ENCODE peak calls at places on chromosomes 11 and 22, in eight cellular contexts. One of them, this sample, is unnamed.
A peak's percentile ranks its signal among the peaks of the same experiment; 100 is the strongest.

GRCh38 chr22:31244044-31244942 is 32.2 kb downstream of the LIMK2 start:
- DNase-seq in HCT116: peak; percentile 33
- DNase-seq in cardiac muscle cell: peak; percentile 69
- DNase-seq in OCI-LY7: no peak
- DNase-seq in WERI-Rb-1: no peak
- DNase-seq in stomach: no peak
- DNase-seq in Karpas-422: no peak
- DNase-seq in neuronal stem cell: no peak
- DNase-seq in this sample: no peak

GRCh38 chr22:36465232-36466021 is 16.0 kb downstream of the TXN2 start:
- DNase-seq in HCT116: peak; percentile 86
- DNase-seq in cardiac muscle cell: no peak
- DNase-seq in OCI-LY7: no peak
- DNase-seq in WERI-Rb-1: no peak
- DNase-seq in stomach: peak; percentile 89
- DNase-seq in Karpas-422: no peak
- DNase-seq in neuronal stem cell: no peak
- DNase-seq in this sample: peak; percentile 89

GRCh38 chr11:73047773-73048371 is 94.2 kb downstream of the FCHSD2 start:
- DNase-seq in HCT116: no peak
- DNase-seq in cardiac muscle cell: no peak
- DNase-seq in OCI-LY7: peak; percentile 94
- DNase-seq in WERI-Rb-1: no peak
- DNase-seq in stomach: no peak
- DNase-seq in Karpas-422: peak; percentile 81
- DNase-seq in neuronal stem cell: no peak
- DNase-seq in this sample: no peak

GRCh38 chr22:36383110-36383581 is 4.6 kb downstream of the MYH9 start:
- DNase-seq in HCT116: no peak
- DNase-seq in cardiac muscle cell: no peak
- DNase-seq in OCI-LY7: peak; percentile 77
- DNase-seq in WERI-Rb-1: no peak
- DNase-seq in stomach: peak; percentile 68
- DNase-seq in Karpas-422: no peak
- DNase-seq in neuronal stem cell: no peak
- DNase-seq in this sample: no peak

GRCh38 chr11:82308979-82309378 is 424.7 kb downstream of the FAM181B start:
- DNase-seq in HCT116: no peak
- DNase-seq in cardiac muscle cell: peak; percentile 30
- DNase-seq in OCI-LY7: no peak
- DNase-seq in WERI-Rb-1: no peak
- DNase-seq in stomach: no peak
- DNase-seq in Karpas-422: no peak
- DNase-seq in neuronal stem cell: no peak
- DNase-seq in this sample: no peak

GRCh38 chr11:65503606-65503922 is 4.7 kb downstream of the MALAT1 start:
- DNase-seq in HCT116: no peak
- DNase-seq in cardiac muscle cell: no peak
- DNase-seq in OCI-LY7: no peak
- DNase-seq in WERI-Rb-1: no peak
- DNase-seq in stomach: no peak
- DNase-seq in Karpas-422: peak; percentile 64
- DNase-seq in neuronal stem cell: no peak
- DNase-seq in this sample: no peak

GRCh38 chr11:122977455-122978302 is 4.0 kb downstream of the BSX start:
- DNase-seq in HCT116: no peak
- DNase-seq in cardiac muscle cell: peak; percentile 31
- DNase-seq in OCI-LY7: no peak
- DNase-seq in WERI-Rb-1: no peak
- DNase-seq in stomach: no peak
- DNase-seq in Karpas-422: no peak
- DNase-seq in neuronal stem cell: peak; percentile 44
- DNase-seq in this sample: no peak

GRCh38 chr11:78767409-78767932 is 192.8 kb upstream of the NARS2 start:
- DNase-seq in HCT116: no peak
- DNase-seq in cardiac muscle cell: no peak
- DNase-seq in OCI-LY7: no peak
- DNase-seq in WERI-Rb-1: no peak
- DNase-seq in stomach: no peak
- DNase-seq in Karpas-422: no peak
- DNase-seq in neuronal stem cell: no peak
- DNase-seq in this sample: no peak

GRCh38 chr11:84420261-84420660 is 1134.1 kb upstream of the CCDC90B start:
- DNase-seq in HCT116: no peak
- DNase-seq in cardiac muscle cell: no peak
- DNase-seq in OCI-LY7: no peak
- DNase-seq in WERI-Rb-1: no peak
- DNase-seq in stomach: no peak
- DNase-seq in Karpas-422: no peak
- DNase-seq in neuronal stem cell: peak; percentile 50
- DNase-seq in this sample: no peak

GRCh38 chr11:93329936-93330445 is 551 bp upstream of the DEUP1 start:
- DNase-seq in HCT116: no peak
- DNase-seq in cardiac muscle cell: peak; percentile 35
- DNase-seq in OCI-LY7: no peak
- DNase-seq in WERI-Rb-1: peak; percentile 12
- DNase-seq in stomach: no peak
- DNase-seq in Karpas-422: no peak
- DNase-seq in neuronal stem cell: no peak
- DNase-seq in this sample: no peak

GRCh38 chr11:117818036-117818858 is 6.3 kb downstream of the FXYD2 start:
- DNase-seq in HCT116: no peak
- DNase-seq in cardiac muscle cell: no peak
- DNase-seq in OCI-LY7: no peak
- DNase-seq in WERI-Rb-1: no peak
- DNase-seq in stomach: no peak
- DNase-seq in Karpas-422: no peak
- DNase-seq in neuronal stem cell: no peak
- DNase-seq in this sample: peak; percentile 40

GRCh38 chr22:42649261-42650056 is at the start of gene CYB5R3:
- DNase-seq in HCT116: peak; percentile 42
- DNase-seq in cardiac muscle cell: peak; percentile 86
- DNase-seq in OCI-LY7: peak; percentile 76
- DNase-seq in WERI-Rb-1: peak; percentile 85
- DNase-seq in stomach: peak; percentile 86
- DNase-seq in Karpas-422: peak; percentile 93
- DNase-seq in neuronal stem cell: peak; percentile 66
- DNase-seq in this sample: peak; percentile 94

GRCh38 chr11:93169950-93170561 is 27.7 kb downstream of the SLC36A4 start:
- DNase-seq in HCT116: peak; percentile 22
- DNase-seq in cardiac muscle cell: peak; percentile 42
- DNase-seq in OCI-LY7: peak; percentile 32
- DNase-seq in WERI-Rb-1: no peak
- DNase-seq in stomach: no peak
- DNase-seq in Karpas-422: peak; percentile 74
- DNase-seq in neuronal stem cell: no peak
- DNase-seq in this sample: no peak

GRCh38 chr11:108620958-108621772 is 27.6 kb upstream of the EXPH5 start:
- DNase-seq in HCT116: no peak
- DNase-seq in cardiac muscle cell: no peak
- DNase-seq in OCI-LY7: no peak
- DNase-seq in WERI-Rb-1: no peak
- DNase-seq in stomach: no peak
- DNase-seq in Karpas-422: no peak
- DNase-seq in neuronal stem cell: no peak
- DNase-seq in this sample: no peak

GRCh38 chr11:13928566-13929251 is 33.8 kb upstream of the SPON1 start:
- DNase-seq in HCT116: no peak
- DNase-seq in cardiac muscle cell: no peak
- DNase-seq in OCI-LY7: peak; percentile 84
- DNase-seq in WERI-Rb-1: peak; percentile 27
- DNase-seq in stomach: no peak
- DNase-seq in Karpas-422: no peak
- DNase-seq in neuronal stem cell: no peak
- DNase-seq in this sample: no peak

GRCh38 chr22:33050614-33051230 is 7.5 kb downstream of the SYN3 start:
- DNase-seq in HCT116: no peak
- DNase-seq in cardiac muscle cell: no peak
- DNase-seq in OCI-LY7: no peak
- DNase-seq in WERI-Rb-1: no peak
- DNase-seq in stomach: no peak
- DNase-seq in Karpas-422: no peak
- DNase-seq in neuronal stem cell: no peak
- DNase-seq in this sample: no peak

GRCh38 chr22:20241579-20242392 is 26.3 kb downstream of the RTN4R start:
- DNase-seq in HCT116: no peak
- DNase-seq in cardiac muscle cell: no peak
- DNase-seq in OCI-LY7: no peak
- DNase-seq in WERI-Rb-1: no peak
- DNase-seq in stomach: no peak
- DNase-seq in Karpas-422: no peak
- DNase-seq in neuronal stem cell: no peak
- DNase-seq in this sample: peak; percentile 45

GRCh38 chr22:49638001-49638400 is 189.7 kb downstream of the BRD1 start:
- DNase-seq in HCT116: no peak
- DNase-seq in cardiac muscle cell: no peak
- DNase-seq in OCI-LY7: no peak
- DNase-seq in WERI-Rb-1: no peak
- DNase-seq in stomach: no peak
- DNase-seq in Karpas-422: no peak
- DNase-seq in neuronal stem cell: no peak
- DNase-seq in this sample: no peak

GRCh38 chr22:49639956-49640355 is 187.7 kb downstream of the BRD1 start:
- DNase-seq in HCT116: no peak
- DNase-seq in cardiac muscle cell: no peak
- DNase-seq in OCI-LY7: no peak
- DNase-seq in WERI-Rb-1: no peak
- DNase-seq in stomach: no peak
- DNase-seq in Karpas-422: no peak
- DNase-seq in neuronal stem cell: no peak
- DNase-seq in this sample: no peak

GRCh38 chr22:49640366-49641095 is 187.1 kb downstream of the BRD1 start:
- DNase-seq in HCT116: no peak
- DNase-seq in cardiac muscle cell: no peak
- DNase-seq in OCI-LY7: no peak
- DNase-seq in WERI-Rb-1: no peak
- DNase-seq in stomach: no peak
- DNase-seq in Karpas-422: no peak
- DNase-seq in neuronal stem cell: no peak
- DNase-seq in this sample: no peak

GRCh38 chr22:49637255-49637760 is 190.4 kb downstream of the BRD1 start:
- DNase-seq in HCT116: no peak
- DNase-seq in cardiac muscle cell: no peak
- DNase-seq in OCI-LY7: no peak
- DNase-seq in WERI-Rb-1: no peak
- DNase-seq in stomach: no peak
- DNase-seq in Karpas-422: no peak
- DNase-seq in neuronal stem cell: no peak
- DNase-seq in this sample: no peak

DNA sequence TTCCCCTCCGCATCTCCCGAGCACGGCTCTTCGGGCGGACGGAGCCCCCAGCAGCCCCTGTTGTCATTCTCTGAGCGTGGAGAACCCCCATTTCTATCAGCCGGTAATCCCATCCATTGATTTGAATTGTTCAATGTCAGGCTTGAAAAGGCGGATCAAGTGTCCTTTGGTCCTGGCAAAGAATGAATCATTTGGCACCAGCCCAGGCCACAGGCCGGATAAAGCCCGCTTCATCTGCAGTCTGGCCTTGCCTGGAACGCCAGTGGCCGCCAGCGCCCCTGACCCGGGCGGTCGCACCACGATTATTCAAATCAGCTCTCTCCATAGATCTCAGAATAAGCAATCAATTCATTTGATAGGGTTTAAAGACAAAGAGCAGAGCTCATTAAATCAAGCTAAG is 188.9 kb downstream of the BRD1 start:
- DNase-seq in HCT116: no peak
- DNase-seq in cardiac muscle cell: no peak
- DNase-seq in OCI-LY7: no peak
- DNase-seq in WERI-Rb-1: no peak
- DNase-seq in stomach: no peak
- DNase-seq in Karpas-422: no peak
- DNase-seq in neuronal stem cell: no peak
- DNase-seq in this sample: no peak
- H3K9me3 ChIP-seq in HCT116: no peaks in the 10 kb centered on the region
- H3K9me3 ChIP-seq in cardiac muscle cell: no peaks in the 10 kb centered on the region
- H3K9me3 ChIP-seq in OCI-LY7: no peaks in the 10 kb centered on the region
- H3K9me3 ChIP-seq in WERI-Rb-1: no peaks in the 10 kb centered on the region
- H3K9me3 ChIP-seq in stomach: no peaks in the 10 kb centered on the region
- H3K9me3 ChIP-seq in Karpas-422: no peaks in the 10 kb centered on the region
- H3K9me3 ChIP-seq in neuronal stem cell: no peaks in the 10 kb centered on the region
- H3K9me3 ChIP-seq in this sample: no peaks in the 10 kb centered on the region

GRCh38 chr22:23825246-23825905 is 13.4 kb downstream of the DERL3 start:
- DNase-seq in HCT116: no peak
- DNase-seq in cardiac muscle cell: no peak
- DNase-seq in OCI-LY7: no peak
- DNase-seq in WERI-Rb-1: no peak
- DNase-seq in stomach: no peak
- DNase-seq in Karpas-422: no peak
- DNase-seq in neuronal stem cell: no peak
- DNase-seq in this sample: peak; percentile 65
- H3K27ac ChIP-seq in HCT116: peak overlapping the region; percentile 47
- H3K27ac ChIP-seq in cardiac muscle cell: peak overlapping the region; percentile 86
- H3K27ac ChIP-seq in OCI-LY7: peak overlapping the region; percentile 63
- H3K27ac ChIP-seq in WERI-Rb-1: peak overlapping the region; percentile 63
- H3K27ac ChIP-seq in stomach: no peak overlapping the region
- H3K27ac ChIP-seq in Karpas-422: peak overlapping the region; percentile 50
- H3K27ac ChIP-seq in neuronal stem cell: peak overlapping the region; percentile 47
- H3K27ac ChIP-seq in this sample: no peak overlapping the region

GRCh38 chr22:10781571-10782403 is 4746.2 kb upstream of the OR11H1 start:
- DNase-seq in HCT116: no peak
- DNase-seq in cardiac muscle cell: no peak
- DNase-seq in OCI-LY7: no peak
- DNase-seq in WERI-Rb-1: no peak
- DNase-seq in stomach: no peak
- DNase-seq in Karpas-422: no peak
- DNase-seq in neuronal stem cell: no peak
- DNase-seq in this sample: no peak

GRCh38 chr22:10780281-10780680 is 4747.7 kb upstream of the OR11H1 start:
- DNase-seq in HCT116: no peak
- DNase-seq in cardiac muscle cell: no peak
- DNase-seq in OCI-LY7: no peak
- DNase-seq in WERI-Rb-1: no peak
- DNase-seq in stomach: no peak
- DNase-seq in Karpas-422: no peak
- DNase-seq in neuronal stem cell: no peak
- DNase-seq in this sample: peak; percentile 73

DNA sequence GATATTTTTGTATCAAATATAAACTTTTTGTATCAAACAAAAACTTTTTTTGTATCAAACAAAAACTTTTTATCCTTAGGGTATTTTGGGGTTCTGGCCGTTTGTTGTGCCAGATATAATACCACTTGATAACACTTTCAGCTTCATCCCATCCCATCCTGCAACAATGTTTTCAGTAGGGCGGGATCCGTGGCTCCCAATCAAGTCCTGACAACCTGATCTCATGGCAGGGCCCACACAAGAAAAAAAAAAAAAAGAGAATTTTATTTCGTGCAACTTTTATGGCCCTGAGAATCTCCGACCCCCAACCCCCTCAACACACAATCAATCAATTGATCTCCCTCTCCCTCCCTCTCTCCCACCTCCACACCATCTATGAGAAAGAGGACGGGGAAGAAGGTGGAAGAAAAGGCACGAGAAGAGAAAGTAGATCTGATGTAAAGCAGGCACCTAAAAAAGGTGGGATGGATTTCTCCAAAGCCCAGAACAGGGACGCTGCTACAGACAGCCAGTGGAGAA is 4749.6 kb upstream of the OR11H1 start:
- DNase-seq in HCT116: no peak
- DNase-seq in cardiac muscle cell: no peak
- DNase-seq in OCI-LY7: no peak
- DNase-seq in WERI-Rb-1: no peak
- DNase-seq in stomach: no peak
- DNase-seq in Karpas-422: no peak
- DNase-seq in neuronal stem cell: no peak
- DNase-seq in this sample: no peak
- H3K9me3 ChIP-seq in HCT116: peaks cover 85% of the 10 kb centered on the region
- H3K9me3 ChIP-seq in cardiac muscle cell: peaks cover 13% of the 10 kb centered on the region
- H3K9me3 ChIP-seq in OCI-LY7: peaks cover 19% of the 10 kb centered on the region
- H3K9me3 ChIP-seq in WERI-Rb-1: no peaks in the 10 kb centered on the region
- H3K9me3 ChIP-seq in stomach: peaks cover 66% of the 10 kb centered on the region
- H3K9me3 ChIP-seq in Karpas-422: peaks cover 44% of the 10 kb centered on the region
- H3K9me3 ChIP-seq in neuronal stem cell: no peaks in the 10 kb centered on the region
- H3K9me3 ChIP-seq in this sample: peaks cover 2% of the 10 kb centered on the region

GRCh38 chr11:2899080-2899783 is 13.7 kb upstream of the CDKN1C start:
- DNase-seq in HCT116: no peak
- DNase-seq in cardiac muscle cell: no peak
- DNase-seq in OCI-LY7: no peak
- DNase-seq in WERI-Rb-1: no peak
- DNase-seq in stomach: no peak
- DNase-seq in Karpas-422: no peak
- DNase-seq in neuronal stem cell: no peak
- DNase-seq in this sample: peak; percentile 89
- H3K27ac ChIP-seq in HCT116: peak overlapping the region; percentile 63
- H3K27ac ChIP-seq in cardiac muscle cell: no peak overlapping the region
- H3K27ac ChIP-seq in OCI-LY7: no peak overlapping the region
- H3K27ac ChIP-seq in WERI-Rb-1: no peak overlapping the region
- H3K27ac ChIP-seq in stomach: peak overlapping the region; percentile 82
- H3K27ac ChIP-seq in Karpas-422: no peak overlapping the region
- H3K27ac ChIP-seq in neuronal stem cell: no peak overlapping the region
- H3K27ac ChIP-seq in this sample: no peak overlapping the region